ENCODE peak calls at places on chromosome 6, in four cellular contexts. W, G, E and S are unnamed samples.
A peak's percentile ranks its signal among the peaks of the same experiment; 100 is the strongest.

GRCh38 chr6:105952326-105952725 is 133.8 kb upstream of the PRDM1 start:
- DNase-seq in W (no peak), G (no peak), E (no peak), S (no peak)

GRCh38 chr6:14754636-14755513 is 491.0 kb upstream of the JARID2 start:
- DNase-seq in G (no peak), E (no peak), W (no peak), S (no peak)

GRCh38 chr6:43171284-43172126 is 436 bp downstream of the SRF start:
- DNase-seq in G (no peak), W (peak; percentile 38), E (no peak), S (no peak)

GRCh38 chr6:3001773-3002293 is 2.1 kb downstream of the NQO2 start:
- DNase-seq in W (peak; percentile 92), G (peak; percentile 72), E (no peak), S (peak; percentile 87)

GRCh38 chr6:37048851-37049734 is 43.6 kb downstream of the FGD2 start:
- DNase-seq in E (no peak), G (peak; percentile 37), W (peak; percentile 84), S (peak; percentile 60)

GRCh38 chr6:89295981-89296380 is 19.1 kb downstream of the GABRR2 start:
- DNase-seq in E (no peak), G (no peak), W (no peak), S (no peak)

GRCh38 chr6:164098857-164099534 is 684.5 kb downstream of the QKI start:
- DNase-seq in G (no peak), E (peak; percentile 51), W (no peak), S (no peak)

GRCh38 chr6:151445482-151445881 is 6.4 kb downstream of the RMND1 start:
- DNase-seq in G (no peak), E (no peak), W (peak; percentile 34), S (peak; percentile 10)

GRCh38 chr6:50410577-50410976 is 302.7 kb upstream of the TFAP2D start:
- DNase-seq in G (no peak), W (no peak), E (no peak), S (no peak)

GRCh38 chr6:47241742-47242482 is 67.8 kb downstream of the TNFRSF21 start:
- DNase-seq in W (no peak), E (no peak), G (no peak), S (peak; percentile 65)

GRCh38 chr6:105326838-105327745 is 75.8 kb downstream of the PREP start:
- DNase-seq in W (peak; percentile 86), E (no peak), G (peak; percentile 41), S (peak; percentile 78)

GRCh38 chr6:24908555-24908954 is 27.2 kb downstream of the RIPOR2 start:
- DNase-seq in G (peak; percentile 75), W (peak; percentile 11), E (no peak), S (no peak)

GRCh38 chr6:46411798-46412197 is 79.5 kb downstream of the RCAN2 start:
- DNase-seq in E (no peak), W (no peak), G (no peak), S (no peak)

GRCh38 chr6:126721581-126722145 is 381.7 kb downstream of the CENPW start:
- DNase-seq in G (peak; percentile 71), W (peak; percentile 91), E (no peak), S (peak; percentile 97)